ENCODE peak calls at places on chromosomes 6 and 20, in six cellular contexts. W is tibial artery, C is astrocyte of the hippocampus, O is upper lobe of right lung, G is A172, Q is T-helper 2 cell. N is an unnamed sample.

GRCh38 chr20:6381887-6382286 is 259.1 kb upstream of the FERMT1 start:
- DNase-seq in W (no peak), C (peak), O (no peak), G (no peak), Q (no peak), N (no peak)

GRCh38 chr20:45336530-45337366 is 11.5 kb downstream of the SDC4 start:
- DNase-seq in W (peak), C (peak), O (no peak), G (peak), Q (no peak), N (peak)

GRCh38 chr6:107161521-107161920 is 46.2 kb upstream of the BEND3 start:
- DNase-seq in W (no peak), C (no peak), O (no peak), G (no peak), Q (no peak), N (no peak)

GRCh38 chr6:15577550-15578171 is 85.2 kb downstream of the DTNBP1 start:
- DNase-seq in W (no peak), C (peak), O (no peak), G (peak), Q (no peak), N (no peak)

GRCh38 chr6:33670971-33671370 is 40.5 kb downstream of the UQCC2 start:
- DNase-seq in W (no peak), C (no peak), O (no peak), G (no peak), Q (no peak), N (no peak)

GRCh38 chr20:42024653-42025052 is 406.5 kb upstream of the CHD6 start:
- DNase-seq in W (no peak), C (peak), O (no peak), G (no peak), Q (no peak), N (no peak)

GRCh38 chr20:21342656-21343345 is 39.7 kb downstream of the XRN2 start:
- DNase-seq in W (no peak), C (no peak), O (no peak), G (no peak), Q (no peak), N (no peak)

GRCh38 chr20:31907046-31907445 is 36.6 kb downstream of the TTLL9 start:
- DNase-seq in W (no peak), C (no peak), O (no peak), G (no peak), Q (no peak), N (no peak)

GRCh38 chr6:26292709-26293108 is 72.3 kb upstream of the BTN3A2 start:
- DNase-seq in W (no peak), C (no peak), O (no peak), G (no peak), Q (no peak), N (no peak)